ENCODE peak calls at places on chromosome 13, in five cellular contexts. U, G, M, P and D are unnamed samples.

GRCh38 chr13:64758520-64758919 is 2471.6 kb downstream of the PCDH9 start:
- DNase-seq in P (no peak), M (no peak), U (peak), G (no peak), D (peak)

GRCh38 chr13:41029629-41030028 is 10.5 kb upstream of the ELF1 start:
- DNase-seq in G (no peak), U (no peak), M (no peak), P (no peak), D (no peak)

GRCh38 chr13:75666646-75667351 is 30.7 kb downstream of the LMO7 start:
- DNase-seq in G (no peak), P (no peak), M (no peak), U (peak), D (peak)

GRCh38 chr13:31908696-31909386 is 122.7 kb upstream of the FRY start:
- DNase-seq in M (no peak), U (peak), G (no peak), P (no peak), D (peak)

GRCh38 chr13:45678282-45678681 is 23.8 kb upstream of the CBY2 start:
- DNase-seq in G (no peak), U (no peak), P (no peak), M (no peak), D (no peak)

GRCh38 chr13:35729926-35730627 is 253.6 kb upstream of the MAB21L1 start:
- DNase-seq in U (no peak), M (no peak), P (no peak), G (no peak), D (no peak)

GRCh38 chr13:50334944-50335343 is 319.7 kb downstream of the KCNRG start:
- DNase-seq in U (no peak), G (no peak), P (no peak), M (no peak), D (no peak)

GRCh38 chr13:109743706-109744453 is 42.5 kb downstream of the IRS2 start:
- DNase-seq in M (no peak), G (peak), U (peak), P (no peak), D (peak)

GRCh38 chr13:48412881-48413351 is at the start of gene LPAR6:
- DNase-seq in U (peak), P (no peak), M (no peak), G (peak), D (peak)

GRCh38 chr13:47893527-47893926 is 107.5 kb downstream of the SUCLA2 start:
- DNase-seq in M (no peak), P (no peak), G (no peak), U (no peak), D (no peak)

GRCh38 chr13:39951301-39951700 is 295.8 kb downstream of the COG6 start:
- DNase-seq in M (no peak), U (no peak), G (no peak), P (no peak), D (no peak)